ENCODE peak calls at places on chromosomes 2 and 18, in nine cellular contexts. C is brain microvascular endothelial cell, X is cardiac muscle cell, K is uterus, Y is BJ, Z is tibial nerve, S is OCI-LY7, V is hepatocyte, A is adipocyte. Q is an unnamed sample.

GRCh38 chr2:64192570-64193192 is 48.5 kb upstream of the PELI1 start:
- DNase-seq in C (no peak), X (no peak), K (no peak), Y (no peak), Z (peak; percentile 51), S (no peak), V (no peak), A (peak; percentile 46), Q (no peak)

GRCh38 chr2:158667567-158667966 is 127.5 kb upstream of the DAPL1 start:
- DNase-seq in C (peak; percentile 31), X (no peak), K (no peak), Y (no peak), Z (no peak), S (no peak), V (no peak), A (peak; percentile 9), Q (peak; percentile 60)

GRCh38 chr2:172288603-172289002 is 138.8 kb upstream of the ITGA6 start:
- DNase-seq in C (no peak), X (no peak), K (no peak), Y (no peak), Z (no peak), S (no peak), V (peak; percentile 33), A (no peak), Q (no peak)

GRCh38 chr2:101619191-101619591 is 78.3 kb upstream of the MAP4K4 start:
- DNase-seq in C (peak; percentile 24), X (no peak), K (peak; percentile 35), Y (no peak), Z (peak; percentile 69), S (no peak), V (no peak), A (no peak), Q (no peak)

GRCh38 chr18:73979742-73980141 is 167.9 kb downstream of the FBXO15 start:
- DNase-seq in C (no peak), X (no peak), K (no peak), Y (peak; percentile 25), Z (no peak), S (no peak), V (no peak), A (peak; percentile 53), Q (peak; percentile 51)

GRCh38 chr2:66897181-66897580 is 462.3 kb downstream of the MEIS1 start:
- DNase-seq in C (peak; percentile 49), X (no peak), K (peak; percentile 67), Y (no peak), Z (no peak), S (no peak), V (no peak), A (peak; percentile 74), Q (peak; percentile 81)

GRCh38 chr2:14385043-14385442 is 247.5 kb upstream of the LRATD1 start:
- DNase-seq in C (no peak), X (no peak), K (no peak), Y (no peak), Z (no peak), S (no peak), V (no peak), A (no peak), Q (peak; percentile 43)

GRCh38 chr2:38599706-38600105 is 3.0 kb downstream of the HNRNPLL start:
- DNase-seq in C (no peak), X (no peak), K (no peak), Y (no peak), Z (no peak), S (no peak), V (no peak), A (no peak), Q (peak; percentile 22)

GRCh38 chr2:167550448-167550847 is 662.2 kb downstream of the XIRP2 start:
- DNase-seq in C (peak; percentile 2), X (peak; percentile 46), K (no peak), Y (no peak), Z (no peak), S (peak; percentile 15), V (peak; percentile 11), A (peak; percentile 25), Q (no peak)

GRCh38 chr2:191202209-191202721 is 42.9 kb upstream of the MYO1B start:
- DNase-seq in C (peak; percentile 74), X (no peak), K (no peak), Y (peak; percentile 59), Z (no peak), S (no peak), V (no peak), A (peak; percentile 81), Q (peak; percentile 89)

GRCh38 chr2:20595439-20596192 is 55.3 kb downstream of the HS1BP3 start:
- DNase-seq in C (peak; percentile 88), X (no peak), K (peak; percentile 24), Y (no peak), Z (no peak), S (peak; percentile 82), V (no peak), A (no peak), Q (peak; percentile 24)
- H3K4me3 ChIP-seq in C (no peak overlapping the region), X (no peak overlapping the region), K (no peak overlapping the region), Y (no peak overlapping the region), Z (no peak overlapping the region), S (peak overlapping the region; percentile 36), V (no peak overlapping the region), A (no peak overlapping the region), Q (no peak overlapping the region)

GRCh38 chr2:180004731-180005130 is 2.4 kb downstream of the CWC22 start:
- DNase-seq in C (no peak), X (no peak), K (no peak), Y (no peak), Z (no peak), S (no peak), V (no peak), A (no peak), Q (no peak)
- H3K4me3 ChIP-seq in C (no peak overlapping the region), X (no peak overlapping the region), K (no peak overlapping the region), Y (no peak overlapping the region), Z (no peak overlapping the region), S (no peak overlapping the region), V (no peak overlapping the region), A (peak overlapping the region; percentile 16), Q (no peak overlapping the region)

GRCh38 chr18:3510024-3510423 is 60.1 kb downstream of the TGIF1 start:
- DNase-seq in C (no peak), X (no peak), K (no peak), Y (no peak), Z (no peak), S (no peak), V (no peak), A (no peak), Q (no peak)
- H3K4me3 ChIP-seq in C (no peak overlapping the region), X (no peak overlapping the region), K (no peak overlapping the region), Y (no peak overlapping the region), Z (no peak overlapping the region), S (no peak overlapping the region), V (no peak overlapping the region), A (no peak overlapping the region), Q (no peak overlapping the region)

DNA sequence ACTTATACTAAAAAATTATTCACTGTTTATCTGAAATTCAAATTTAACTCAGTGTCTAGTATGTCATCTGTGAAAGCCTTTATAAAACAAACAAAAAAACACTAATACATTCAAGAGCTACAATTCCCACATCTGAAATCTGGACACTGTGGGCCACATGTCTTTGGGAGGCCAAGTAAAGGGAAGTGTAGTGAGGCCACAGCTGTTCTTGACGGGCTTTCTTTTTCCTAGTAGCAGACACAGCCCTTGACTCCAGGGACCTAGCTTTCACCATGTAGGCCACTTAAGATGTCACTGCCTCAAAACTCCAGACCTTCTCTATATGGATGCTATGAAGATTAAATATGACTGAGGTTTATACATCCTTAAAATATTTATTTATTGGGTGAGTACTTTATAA is 91.1 kb downstream of the RBMS1 start:
- DNase-seq in C (no peak), X (peak; percentile 27), K (no peak), Y (no peak), Z (no peak), S (no peak), V (no peak), A (peak; percentile 66), Q (peak; percentile 47)
- H3K4me3 ChIP-seq in C (no peak overlapping the region), X (no peak overlapping the region), K (no peak overlapping the region), Y (no peak overlapping the region), Z (no peak overlapping the region), S (no peak overlapping the region), V (no peak overlapping the region), A (no peak overlapping the region), Q (no peak overlapping the region)

GRCh38 chr2:34474646-34475045 is 875.5 kb upstream of the FAM98A start:
- DNase-seq in C (no peak), X (no peak), K (no peak), Y (no peak), Z (no peak), S (no peak), V (no peak), A (no peak), Q (no peak)
- H3K4me3 ChIP-seq in C (no peak overlapping the region), X (no peak overlapping the region), K (no peak overlapping the region), Y (no peak overlapping the region), Z (no peak overlapping the region), S (no peak overlapping the region), V (no peak overlapping the region), A (no peak overlapping the region), Q (no peak overlapping the region)

GRCh38 chr2:203913947-203914346 is 22.6 kb upstream of the ICOS start:
- DNase-seq in C (no peak), X (no peak), K (no peak), Y (no peak), Z (no peak), S (no peak), V (no peak), A (no peak), Q (no peak)
- H3K4me3 ChIP-seq in C (no peak overlapping the region), X (no peak overlapping the region), K (no peak overlapping the region), Y (no peak overlapping the region), Z (no peak overlapping the region), S (no peak overlapping the region), V (no peak overlapping the region), A (no peak overlapping the region), Q (no peak overlapping the region)

DNA sequence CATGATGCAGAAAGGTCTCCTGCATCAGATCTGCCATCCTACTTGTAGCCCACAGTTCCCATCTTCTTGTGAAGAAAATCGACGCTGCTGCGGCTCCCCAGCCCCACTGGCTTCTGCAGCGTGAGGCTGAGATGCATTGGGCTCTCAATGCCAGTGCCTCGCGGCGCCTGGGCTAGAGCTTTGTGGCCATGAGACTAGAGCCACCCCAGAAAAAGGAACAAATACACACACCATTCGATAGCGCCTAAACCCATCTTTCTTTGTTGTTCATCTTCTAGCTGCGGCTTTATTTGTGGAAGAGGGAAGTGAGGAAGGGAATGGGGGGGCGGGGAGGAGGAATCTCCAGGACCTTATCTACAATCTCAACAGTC is 2.7 kb downstream of the NOL4 start:
- DNase-seq in C (no peak), X (peak; percentile 39), K (no peak), Y (no peak), Z (no peak), S (no peak), V (peak; percentile 5), A (no peak), Q (no peak)
- H3K4me3 ChIP-seq in C (peak overlapping the region; percentile 52), X (peak overlapping the region; percentile 62), K (peak overlapping the region; percentile 9), Y (no peak overlapping the region), Z (peak overlapping the region; percentile 47), S (no peak overlapping the region), V (peak overlapping the region; percentile 46), A (peak overlapping the region; percentile 74), Q (no peak overlapping the region)

Q was measured in AG10803.